ENCODE peak calls at places on chromosomes 4 and X, in eight cellular contexts. One of them, this sample, is unnamed.

GRCh38 chr4:80235451-80235850 is 31.0 kb upstream of the FGF5 start:
- DNase-seq in transverse colon: no peak
- DNase-seq in epithelial cell of prostate: no peak
- DNase-seq in upper lobe of left lung: no peak
- DNase-seq in body of pancreas: no peak
- DNase-seq in tibial nerve: no peak
- DNase-seq in MM.1S: no peak
- DNase-seq in left lung: no peak
- DNase-seq in this sample: no peak

GRCh38 chr4:68218044-68218443 is 27.4 kb downstream of the TMPRSS11B start:
- DNase-seq in transverse colon: no peak
- DNase-seq in epithelial cell of prostate: no peak
- DNase-seq in upper lobe of left lung: no peak
- DNase-seq in body of pancreas: no peak
- DNase-seq in tibial nerve: no peak
- DNase-seq in MM.1S: no peak
- DNase-seq in left lung: no peak
- DNase-seq in this sample: no peak

GRCh38 chr4:165506780-165507305 is 128.0 kb downstream of the CPE start:
- DNase-seq in transverse colon: no peak
- DNase-seq in epithelial cell of prostate: no peak
- DNase-seq in upper lobe of left lung: no peak
- DNase-seq in body of pancreas: no peak
- DNase-seq in tibial nerve: no peak
- DNase-seq in MM.1S: no peak
- DNase-seq in left lung: no peak
- DNase-seq in this sample: no peak

GRCh38 chrX:16484338-16484737 is 165.6 kb upstream of the S100G start:
- DNase-seq in transverse colon: no peak
- DNase-seq in epithelial cell of prostate: peak; percentile 87
- DNase-seq in upper lobe of left lung: peak; percentile 42
- DNase-seq in body of pancreas: no peak
- DNase-seq in tibial nerve: no peak
- DNase-seq in MM.1S: no peak
- DNase-seq in left lung: no peak
- DNase-seq in this sample: peak; percentile 67

GRCh38 chr4:41746440-41747229 is 1.9 kb downstream of the PHOX2B start:
- DNase-seq in transverse colon: no peak
- DNase-seq in epithelial cell of prostate: no peak
- DNase-seq in upper lobe of left lung: no peak
- DNase-seq in body of pancreas: no peak
- DNase-seq in tibial nerve: no peak
- DNase-seq in MM.1S: no peak
- DNase-seq in left lung: no peak
- DNase-seq in this sample: no peak

GRCh38 chr4:52657630-52658501 is 1.2 kb downstream of the USP46 start:
- DNase-seq in transverse colon: no peak
- DNase-seq in epithelial cell of prostate: no peak
- DNase-seq in upper lobe of left lung: no peak
- DNase-seq in body of pancreas: peak; percentile 21
- DNase-seq in tibial nerve: peak; percentile 10
- DNase-seq in MM.1S: no peak
- DNase-seq in left lung: peak; percentile 35
- DNase-seq in this sample: no peak

GRCh38 chrX:78643874-78644273 is 15.3 kb downstream of the RTL3 start:
- DNase-seq in transverse colon: no peak
- DNase-seq in epithelial cell of prostate: no peak
- DNase-seq in upper lobe of left lung: no peak
- DNase-seq in body of pancreas: no peak
- DNase-seq in tibial nerve: no peak
- DNase-seq in MM.1S: no peak
- DNase-seq in left lung: no peak
- DNase-seq in this sample: no peak

GRCh38 chr4:89294583-89295244 is 12.9 kb downstream of the GPRIN3 start:
- DNase-seq in transverse colon: no peak
- DNase-seq in epithelial cell of prostate: no peak
- DNase-seq in upper lobe of left lung: no peak
- DNase-seq in body of pancreas: no peak
- DNase-seq in tibial nerve: no peak
- DNase-seq in MM.1S: peak; percentile 93
- DNase-seq in left lung: no peak
- DNase-seq in this sample: no peak

GRCh38 chrX:17597836-17598434 is 139.4 kb upstream of the SCML1 start:
- DNase-seq in transverse colon: peak; percentile 75
- DNase-seq in epithelial cell of prostate: no peak
- DNase-seq in upper lobe of left lung: peak; percentile 77
- DNase-seq in body of pancreas: peak; percentile 91
- DNase-seq in tibial nerve: peak; percentile 77
- DNase-seq in MM.1S: no peak
- DNase-seq in left lung: peak; percentile 70
- DNase-seq in this sample: no peak

GRCh38 chr4:54988655-54989054 is 136.7 kb downstream of the KDR start:
- DNase-seq in transverse colon: no peak
- DNase-seq in epithelial cell of prostate: no peak
- DNase-seq in upper lobe of left lung: no peak
- DNase-seq in body of pancreas: no peak
- DNase-seq in tibial nerve: no peak
- DNase-seq in MM.1S: no peak
- DNase-seq in left lung: no peak
- DNase-seq in this sample: no peak

GRCh38 chr4:134762053-134762452 is 560.5 kb upstream of the PABPC4L start:
- DNase-seq in transverse colon: no peak
- DNase-seq in epithelial cell of prostate: no peak
- DNase-seq in upper lobe of left lung: no peak
- DNase-seq in body of pancreas: no peak
- DNase-seq in tibial nerve: no peak
- DNase-seq in MM.1S: no peak
- DNase-seq in left lung: no peak
- DNase-seq in this sample: no peak

GRCh38 chr4:5974321-5974720 is 43.9 kb downstream of the C4orf50 start:
- DNase-seq in transverse colon: no peak
- DNase-seq in epithelial cell of prostate: no peak
- DNase-seq in upper lobe of left lung: no peak
- DNase-seq in body of pancreas: no peak
- DNase-seq in tibial nerve: no peak
- DNase-seq in MM.1S: no peak
- DNase-seq in left lung: no peak
- DNase-seq in this sample: no peak

GRCh38 chr4:109077486-109077885 is 225.0 kb downstream of the COL25A1 start:
- DNase-seq in transverse colon: no peak
- DNase-seq in epithelial cell of prostate: no peak
- DNase-seq in upper lobe of left lung: no peak
- DNase-seq in body of pancreas: no peak
- DNase-seq in tibial nerve: no peak
- DNase-seq in MM.1S: no peak
- DNase-seq in left lung: no peak
- DNase-seq in this sample: no peak

GRCh38 chr4:164997324-164997723 is 19.9 kb upstream of the TRIM61 start:
- DNase-seq in transverse colon: peak; percentile 25
- DNase-seq in epithelial cell of prostate: no peak
- DNase-seq in upper lobe of left lung: no peak
- DNase-seq in body of pancreas: no peak
- DNase-seq in tibial nerve: no peak
- DNase-seq in MM.1S: peak; percentile 16
- DNase-seq in left lung: no peak
- DNase-seq in this sample: peak; percentile 29

GRCh38 chrX:81174286-81174685 is 27.4 kb downstream of the HMGN5 start:
- DNase-seq in transverse colon: no peak
- DNase-seq in epithelial cell of prostate: no peak
- DNase-seq in upper lobe of left lung: no peak
- DNase-seq in body of pancreas: no peak
- DNase-seq in tibial nerve: no peak
- DNase-seq in MM.1S: peak; percentile 17
- DNase-seq in left lung: no peak
- DNase-seq in this sample: peak; percentile 0

GRCh38 chr4:52028970-52029369 is 8.8 kb upstream of the LRRC66 start:
- DNase-seq in transverse colon: no peak
- DNase-seq in epithelial cell of prostate: no peak
- DNase-seq in upper lobe of left lung: no peak
- DNase-seq in body of pancreas: no peak
- DNase-seq in tibial nerve: no peak
- DNase-seq in MM.1S: no peak
- DNase-seq in left lung: no peak
- DNase-seq in this sample: peak; percentile 68

GRCh38 chr4:166435449-166435848 is 562.4 kb downstream of the TLL1 start:
- DNase-seq in transverse colon: no peak
- DNase-seq in epithelial cell of prostate: peak; percentile 64
- DNase-seq in upper lobe of left lung: no peak
- DNase-seq in body of pancreas: no peak
- DNase-seq in tibial nerve: no peak
- DNase-seq in MM.1S: no peak
- DNase-seq in left lung: no peak
- DNase-seq in this sample: peak; percentile 37

GRCh38 chrX:102651968-102652744 is 873 bp downstream of the GPRASP1 start:
- DNase-seq in transverse colon: peak; percentile 27
- DNase-seq in epithelial cell of prostate: no peak
- DNase-seq in upper lobe of left lung: no peak
- DNase-seq in body of pancreas: peak; percentile 41
- DNase-seq in tibial nerve: peak; percentile 70
- DNase-seq in MM.1S: no peak
- DNase-seq in left lung: no peak
- DNase-seq in this sample: no peak

GRCh38 chr4:173288296-173288695 is 45.9 kb downstream of the HMGB2 start:
- DNase-seq in transverse colon: peak; percentile 70
- DNase-seq in epithelial cell of prostate: peak; percentile 10
- DNase-seq in upper lobe of left lung: peak; percentile 57
- DNase-seq in body of pancreas: peak; percentile 30
- DNase-seq in tibial nerve: peak; percentile 82
- DNase-seq in MM.1S: peak; percentile 89
- DNase-seq in left lung: peak; percentile 45
- DNase-seq in this sample: peak; percentile 11

GRCh38 chr4:41362647-41363383 is 106.1 kb downstream of the UCHL1 start:
- DNase-seq in transverse colon: no peak
- DNase-seq in epithelial cell of prostate: no peak
- DNase-seq in upper lobe of left lung: no peak
- DNase-seq in body of pancreas: no peak
- DNase-seq in tibial nerve: no peak
- DNase-seq in MM.1S: no peak
- DNase-seq in left lung: no peak
- DNase-seq in this sample: no peak

GRCh38 chr4:52144303-52144849 is 93.3 kb downstream of the SPATA18 start:
- DNase-seq in transverse colon: no peak
- DNase-seq in epithelial cell of prostate: no peak
- DNase-seq in upper lobe of left lung: no peak
- DNase-seq in body of pancreas: no peak
- DNase-seq in tibial nerve: no peak
- DNase-seq in MM.1S: no peak
- DNase-seq in left lung: no peak
- DNase-seq in this sample: no peak

GRCh38 chr4:151997461-151997860 is 236.7 kb upstream of the GATB start:
- DNase-seq in transverse colon: no peak
- DNase-seq in epithelial cell of prostate: no peak
- DNase-seq in upper lobe of left lung: no peak
- DNase-seq in body of pancreas: no peak
- DNase-seq in tibial nerve: no peak
- DNase-seq in MM.1S: no peak
- DNase-seq in left lung: no peak
- DNase-seq in this sample: no peak

GRCh38 chrX:115709039-115709438 is 148.1 kb downstream of the PLS3 start:
- DNase-seq in transverse colon: no peak
- DNase-seq in epithelial cell of prostate: no peak
- DNase-seq in upper lobe of left lung: no peak
- DNase-seq in body of pancreas: no peak
- DNase-seq in tibial nerve: no peak
- DNase-seq in MM.1S: no peak
- DNase-seq in left lung: no peak
- DNase-seq in this sample: no peak

GRCh38 chr4:168499241-168499640 is 2.4 kb downstream of the PALLD start:
- DNase-seq in transverse colon: no peak
- DNase-seq in epithelial cell of prostate: no peak
- DNase-seq in upper lobe of left lung: no peak
- DNase-seq in body of pancreas: no peak
- DNase-seq in tibial nerve: no peak
- DNase-seq in MM.1S: no peak
- DNase-seq in left lung: no peak
- DNase-seq in this sample: no peak

GRCh38 chr4:168501407-168501806 is 4.6 kb downstream of the PALLD start:
- DNase-seq in transverse colon: no peak
- DNase-seq in epithelial cell of prostate: no peak
- DNase-seq in upper lobe of left lung: no peak
- DNase-seq in body of pancreas: peak; percentile 55
- DNase-seq in tibial nerve: no peak
- DNase-seq in MM.1S: no peak
- DNase-seq in left lung: no peak
- DNase-seq in this sample: no peak

GRCh38 chr4:168502886-168503285 is 6.0 kb downstream of the PALLD start:
- DNase-seq in transverse colon: no peak
- DNase-seq in epithelial cell of prostate: no peak
- DNase-seq in upper lobe of left lung: no peak
- DNase-seq in body of pancreas: no peak
- DNase-seq in tibial nerve: no peak
- DNase-seq in MM.1S: no peak
- DNase-seq in left lung: no peak
- DNase-seq in this sample: no peak

GRCh38 chr4:168496834-168497233 is at the start of gene PALLD:
- DNase-seq in transverse colon: no peak
- DNase-seq in epithelial cell of prostate: no peak
- DNase-seq in upper lobe of left lung: no peak
- DNase-seq in body of pancreas: no peak
- DNase-seq in tibial nerve: no peak
- DNase-seq in MM.1S: no peak
- DNase-seq in left lung: peak; percentile 47
- DNase-seq in this sample: no peak

GRCh38 chr4:168498259-168498658 is 1.4 kb downstream of the PALLD start:
- DNase-seq in transverse colon: no peak
- DNase-seq in epithelial cell of prostate: no peak
- DNase-seq in upper lobe of left lung: no peak
- DNase-seq in body of pancreas: no peak
- DNase-seq in tibial nerve: no peak
- DNase-seq in MM.1S: no peak
- DNase-seq in left lung: no peak
- DNase-seq in this sample: no peak
- H3K27ac ChIP-seq in transverse colon: no peak overlapping the region
- H3K27ac ChIP-seq in epithelial cell of prostate: no peak overlapping the region
- H3K27ac ChIP-seq in upper lobe of left lung: no peak overlapping the region
- H3K27ac ChIP-seq in body of pancreas: no peak overlapping the region
- H3K27ac ChIP-seq in tibial nerve: no peak overlapping the region
- H3K27ac ChIP-seq in MM.1S: no peak overlapping the region
- H3K27ac ChIP-seq in left lung: no peak overlapping the region
- H3K27ac ChIP-seq in this sample: no peak overlapping the region

GRCh38 chrX:150547511-150548115 is 20.8 kb upstream of the MTM1 start:
- DNase-seq in transverse colon: peak; percentile 68
- DNase-seq in epithelial cell of prostate: no peak
- DNase-seq in upper lobe of left lung: peak; percentile 78
- DNase-seq in body of pancreas: peak; percentile 67
- DNase-seq in tibial nerve: peak; percentile 25
- DNase-seq in MM.1S: peak; percentile 50
- DNase-seq in left lung: peak; percentile 78
- DNase-seq in this sample: no peak
- H3K27ac ChIP-seq in transverse colon: peak overlapping the region; percentile 84
- H3K27ac ChIP-seq in epithelial cell of prostate: no peak overlapping the region
- H3K27ac ChIP-seq in upper lobe of left lung: peak overlapping the region; percentile 86
- H3K27ac ChIP-seq in body of pancreas: peak overlapping the region; percentile 80
- H3K27ac ChIP-seq in tibial nerve: peak overlapping the region; percentile 69
- H3K27ac ChIP-seq in MM.1S: no peak overlapping the region
- H3K27ac ChIP-seq in left lung: peak overlapping the region; percentile 80
- H3K27ac ChIP-seq in this sample: peak overlapping the region; percentile 62

GRCh38 chrX:48918303-48918643 is 551 bp downstream of the PIM2 start:
- DNase-seq in transverse colon: no peak
- DNase-seq in epithelial cell of prostate: no peak
- DNase-seq in upper lobe of left lung: no peak
- DNase-seq in body of pancreas: no peak
- DNase-seq in tibial nerve: no peak
- DNase-seq in MM.1S: no peak
- DNase-seq in left lung: no peak
- DNase-seq in this sample: no peak
- H3K27ac ChIP-seq in transverse colon: peak overlapping the region; percentile 95
- H3K27ac ChIP-seq in epithelial cell of prostate: peak overlapping the region; percentile 20
- H3K27ac ChIP-seq in upper lobe of left lung: peak overlapping the region; percentile 88
- H3K27ac ChIP-seq in body of pancreas: peak overlapping the region; percentile 88
- H3K27ac ChIP-seq in tibial nerve: peak overlapping the region; percentile 90
- H3K27ac ChIP-seq in MM.1S: peak overlapping the region; percentile 98
- H3K27ac ChIP-seq in left lung: peak overlapping the region; percentile 88
- H3K27ac ChIP-seq in this sample: peak overlapping the region; percentile 85

GRCh38 chr4:183242291-183242690 is 77.8 kb downstream of the CLDN22 start:
- DNase-seq in transverse colon: no peak
- DNase-seq in epithelial cell of prostate: no peak
- DNase-seq in upper lobe of left lung: no peak
- DNase-seq in body of pancreas: no peak
- DNase-seq in tibial nerve: no peak
- DNase-seq in MM.1S: no peak
- DNase-seq in left lung: no peak
- DNase-seq in this sample: no peak
- H3K27ac ChIP-seq in transverse colon: no peak overlapping the region
- H3K27ac ChIP-seq in epithelial cell of prostate: no peak overlapping the region
- H3K27ac ChIP-seq in upper lobe of left lung: no peak overlapping the region
- H3K27ac ChIP-seq in body of pancreas: peak overlapping the region; percentile 82
- H3K27ac ChIP-seq in tibial nerve: no peak overlapping the region
- H3K27ac ChIP-seq in MM.1S: no peak overlapping the region
- H3K27ac ChIP-seq in left lung: no peak overlapping the region
- H3K27ac ChIP-seq in this sample: no peak overlapping the region

This sample was measured in RWPE1.